ENCODE peak calls at places on chromosomes 11 and 22, in eight cellular contexts. One of them, this sample, is unnamed.
A peak's percentile ranks its signal among the peaks of the same experiment; 100 is the strongest.

GRCh38 chr11:126358763-126359160 is 3.3 kb downstream of the ST3GAL4 start:
- DNase-seq in stimulated activated CD8-positive, alpha-beta memory T cell treated with anti-CD3 and anti-CD28 coated beads, Interleukin-4, amount 100 ng/mL, for 48 hours: no peak
- DNase-seq in progenitor cell of endocrine pancreas: no peak
- DNase-seq in Calu3: no peak
- DNase-seq in pons: no peak
- DNase-seq in AML-193: no peak
- DNase-seq in NCI-H1105: no peak
- DNase-seq in HEK293T: no peak
- DNase-seq in this sample: no peak

GRCh38 chr11:44505591-44506054 is 59.8 kb upstream of the CD82 start:
- DNase-seq in stimulated activated CD8-positive, alpha-beta memory T cell treated with anti-CD3 and anti-CD28 coated beads, Interleukin-4, amount 100 ng/mL, for 48 hours: no peak
- DNase-seq in progenitor cell of endocrine pancreas: no peak
- DNase-seq in Calu3: no peak
- DNase-seq in pons: no peak
- DNase-seq in AML-193: no peak
- DNase-seq in NCI-H1105: no peak
- DNase-seq in HEK293T: no peak
- DNase-seq in this sample: no peak

GRCh38 chr22:27094633-27095308 is 437.4 kb downstream of the MIAT start:
- DNase-seq in stimulated activated CD8-positive, alpha-beta memory T cell treated with anti-CD3 and anti-CD28 coated beads, Interleukin-4, amount 100 ng/mL, for 48 hours: no peak
- DNase-seq in progenitor cell of endocrine pancreas: no peak
- DNase-seq in Calu3: no peak
- DNase-seq in pons: no peak
- DNase-seq in AML-193: no peak
- DNase-seq in NCI-H1105: no peak
- DNase-seq in HEK293T: no peak
- DNase-seq in this sample: no peak

GRCh38 chr11:35003658-35004057 is 87.2 kb downstream of the PDHX start:
- DNase-seq in stimulated activated CD8-positive, alpha-beta memory T cell treated with anti-CD3 and anti-CD28 coated beads, Interleukin-4, amount 100 ng/mL, for 48 hours: no peak
- DNase-seq in progenitor cell of endocrine pancreas: no peak
- DNase-seq in Calu3: no peak
- DNase-seq in pons: no peak
- DNase-seq in AML-193: no peak
- DNase-seq in NCI-H1105: no peak
- DNase-seq in HEK293T: no peak
- DNase-seq in this sample: no peak

GRCh38 chr11:2742611-2743426 is 43.0 kb upstream of the KCNQ1OT1 start:
- DNase-seq in stimulated activated CD8-positive, alpha-beta memory T cell treated with anti-CD3 and anti-CD28 coated beads, Interleukin-4, amount 100 ng/mL, for 48 hours: no peak
- DNase-seq in progenitor cell of endocrine pancreas: no peak
- DNase-seq in Calu3: no peak
- DNase-seq in pons: no peak
- DNase-seq in AML-193: no peak
- DNase-seq in NCI-H1105: no peak
- DNase-seq in HEK293T: no peak
- DNase-seq in this sample: no peak

GRCh38 chr22:23122216-23122957 is 19.4 kb downstream of the RSPH14 start:
- DNase-seq in stimulated activated CD8-positive, alpha-beta memory T cell treated with anti-CD3 and anti-CD28 coated beads, Interleukin-4, amount 100 ng/mL, for 48 hours: no peak
- DNase-seq in progenitor cell of endocrine pancreas: no peak
- DNase-seq in Calu3: no peak
- DNase-seq in pons: no peak
- DNase-seq in AML-193: no peak
- DNase-seq in NCI-H1105: no peak
- DNase-seq in HEK293T: no peak
- DNase-seq in this sample: no peak

GRCh38 chr11:38365274-38365673 is 1767.2 kb upstream of the RAG2 start:
- DNase-seq in stimulated activated CD8-positive, alpha-beta memory T cell treated with anti-CD3 and anti-CD28 coated beads, Interleukin-4, amount 100 ng/mL, for 48 hours: no peak
- DNase-seq in progenitor cell of endocrine pancreas: no peak
- DNase-seq in Calu3: no peak
- DNase-seq in pons: no peak
- DNase-seq in AML-193: no peak
- DNase-seq in NCI-H1105: no peak
- DNase-seq in HEK293T: no peak
- DNase-seq in this sample: no peak

GRCh38 chr22:49733631-49734030 is 94.0 kb downstream of the BRD1 start:
- DNase-seq in stimulated activated CD8-positive, alpha-beta memory T cell treated with anti-CD3 and anti-CD28 coated beads, Interleukin-4, amount 100 ng/mL, for 48 hours: no peak
- DNase-seq in progenitor cell of endocrine pancreas: no peak
- DNase-seq in Calu3: no peak
- DNase-seq in pons: no peak
- DNase-seq in AML-193: no peak
- DNase-seq in NCI-H1105: no peak
- DNase-seq in HEK293T: no peak
- DNase-seq in this sample: no peak

GRCh38 chr11:35088676-35089075 is 50.3 kb upstream of the CD44 start:
- DNase-seq in stimulated activated CD8-positive, alpha-beta memory T cell treated with anti-CD3 and anti-CD28 coated beads, Interleukin-4, amount 100 ng/mL, for 48 hours: no peak
- DNase-seq in progenitor cell of endocrine pancreas: no peak
- DNase-seq in Calu3: peak; percentile 58
- DNase-seq in pons: no peak
- DNase-seq in AML-193: no peak
- DNase-seq in NCI-H1105: no peak
- DNase-seq in HEK293T: no peak
- DNase-seq in this sample: no peak

GRCh38 chr22:45775569-45776312 is 104.1 kb downstream of the ATXN10 start:
- DNase-seq in stimulated activated CD8-positive, alpha-beta memory T cell treated with anti-CD3 and anti-CD28 coated beads, Interleukin-4, amount 100 ng/mL, for 48 hours: no peak
- DNase-seq in progenitor cell of endocrine pancreas: no peak
- DNase-seq in Calu3: no peak
- DNase-seq in pons: no peak
- DNase-seq in AML-193: no peak
- DNase-seq in NCI-H1105: no peak
- DNase-seq in HEK293T: no peak
- DNase-seq in this sample: no peak

GRCh38 chr11:70755410-70756158 is 357.3 kb downstream of the CTTN start:
- DNase-seq in stimulated activated CD8-positive, alpha-beta memory T cell treated with anti-CD3 and anti-CD28 coated beads, Interleukin-4, amount 100 ng/mL, for 48 hours: peak; percentile 79
- DNase-seq in progenitor cell of endocrine pancreas: peak; percentile 71
- DNase-seq in Calu3: peak; percentile 83
- DNase-seq in pons: peak; percentile 55
- DNase-seq in AML-193: peak; percentile 33
- DNase-seq in NCI-H1105: peak; percentile 32
- DNase-seq in HEK293T: peak; percentile 87
- DNase-seq in this sample: peak; percentile 22

GRCh38 chr22:35337932-35338331 is 38.2 kb downstream of the TOM1 start:
- DNase-seq in stimulated activated CD8-positive, alpha-beta memory T cell treated with anti-CD3 and anti-CD28 coated beads, Interleukin-4, amount 100 ng/mL, for 48 hours: no peak
- DNase-seq in progenitor cell of endocrine pancreas: no peak
- DNase-seq in Calu3: no peak
- DNase-seq in pons: no peak
- DNase-seq in AML-193: no peak
- DNase-seq in NCI-H1105: no peak
- DNase-seq in HEK293T: no peak
- DNase-seq in this sample: no peak

GRCh38 chr11:69477111-69477510 is 4.4 kb upstream of the LINC01488 start:
- DNase-seq in stimulated activated CD8-positive, alpha-beta memory T cell treated with anti-CD3 and anti-CD28 coated beads, Interleukin-4, amount 100 ng/mL, for 48 hours: no peak
- DNase-seq in progenitor cell of endocrine pancreas: no peak
- DNase-seq in Calu3: no peak
- DNase-seq in pons: no peak
- DNase-seq in AML-193: no peak
- DNase-seq in NCI-H1105: no peak
- DNase-seq in HEK293T: no peak
- DNase-seq in this sample: no peak

GRCh38 chr11:8252946-8253345 is 10.7 kb downstream of the LMO1 start:
- DNase-seq in stimulated activated CD8-positive, alpha-beta memory T cell treated with anti-CD3 and anti-CD28 coated beads, Interleukin-4, amount 100 ng/mL, for 48 hours: no peak
- DNase-seq in progenitor cell of endocrine pancreas: no peak
- DNase-seq in Calu3: no peak
- DNase-seq in pons: no peak
- DNase-seq in AML-193: no peak
- DNase-seq in NCI-H1105: no peak
- DNase-seq in HEK293T: no peak
- DNase-seq in this sample: no peak

GRCh38 chr11:111448420-111448819 is 63.8 kb downstream of the BTG4 start:
- DNase-seq in stimulated activated CD8-positive, alpha-beta memory T cell treated with anti-CD3 and anti-CD28 coated beads, Interleukin-4, amount 100 ng/mL, for 48 hours: no peak
- DNase-seq in progenitor cell of endocrine pancreas: no peak
- DNase-seq in Calu3: no peak
- DNase-seq in pons: no peak
- DNase-seq in AML-193: no peak
- DNase-seq in NCI-H1105: no peak
- DNase-seq in HEK293T: no peak
- DNase-seq in this sample: no peak

GRCh38 chr11:108897071-108897481 is 232.2 kb downstream of the DDX10 start:
- DNase-seq in stimulated activated CD8-positive, alpha-beta memory T cell treated with anti-CD3 and anti-CD28 coated beads, Interleukin-4, amount 100 ng/mL, for 48 hours: no peak
- DNase-seq in progenitor cell of endocrine pancreas: no peak
- DNase-seq in Calu3: peak; percentile 5
- DNase-seq in pons: no peak
- DNase-seq in AML-193: no peak
- DNase-seq in NCI-H1105: no peak
- DNase-seq in HEK293T: no peak
- DNase-seq in this sample: no peak

GRCh38 chr22:40036591-40037225 is 42.0 kb downstream of the FAM83F start:
- DNase-seq in stimulated activated CD8-positive, alpha-beta memory T cell treated with anti-CD3 and anti-CD28 coated beads, Interleukin-4, amount 100 ng/mL, for 48 hours: peak; percentile 72
- DNase-seq in progenitor cell of endocrine pancreas: peak; percentile 44
- DNase-seq in Calu3: peak; percentile 68
- DNase-seq in pons: peak; percentile 68
- DNase-seq in AML-193: peak; percentile 79
- DNase-seq in NCI-H1105: peak; percentile 35
- DNase-seq in HEK293T: peak; percentile 88
- DNase-seq in this sample: peak; percentile 19

GRCh38 chr11:62830904-62831519 is 839 bp downstream of the STX5 start:
- DNase-seq in stimulated activated CD8-positive, alpha-beta memory T cell treated with anti-CD3 and anti-CD28 coated beads, Interleukin-4, amount 100 ng/mL, for 48 hours: peak; percentile 40
- DNase-seq in progenitor cell of endocrine pancreas: no peak
- DNase-seq in Calu3: no peak
- DNase-seq in pons: no peak
- DNase-seq in AML-193: no peak
- DNase-seq in NCI-H1105: no peak
- DNase-seq in HEK293T: peak; percentile 50
- DNase-seq in this sample: no peak

GRCh38 chr22:29302402-29302680 is 4.1 kb upstream of the GAS2L1 start:
- DNase-seq in stimulated activated CD8-positive, alpha-beta memory T cell treated with anti-CD3 and anti-CD28 coated beads, Interleukin-4, amount 100 ng/mL, for 48 hours: no peak
- DNase-seq in progenitor cell of endocrine pancreas: no peak
- DNase-seq in Calu3: no peak
- DNase-seq in pons: peak; percentile 60
- DNase-seq in AML-193: no peak
- DNase-seq in NCI-H1105: no peak
- DNase-seq in HEK293T: no peak
- DNase-seq in this sample: no peak

GRCh38 chr22:42757475-42757874 is 36.8 kb upstream of the A4GALT start:
- DNase-seq in stimulated activated CD8-positive, alpha-beta memory T cell treated with anti-CD3 and anti-CD28 coated beads, Interleukin-4, amount 100 ng/mL, for 48 hours: no peak
- DNase-seq in progenitor cell of endocrine pancreas: no peak
- DNase-seq in Calu3: no peak
- DNase-seq in pons: no peak
- DNase-seq in AML-193: no peak
- DNase-seq in NCI-H1105: no peak
- DNase-seq in HEK293T: no peak
- DNase-seq in this sample: no peak

GRCh38 chr11:102831128-102831708 is 12.2 kb downstream of the MMP3 start:
- DNase-seq in stimulated activated CD8-positive, alpha-beta memory T cell treated with anti-CD3 and anti-CD28 coated beads, Interleukin-4, amount 100 ng/mL, for 48 hours: peak; percentile 26
- DNase-seq in progenitor cell of endocrine pancreas: peak; percentile 21
- DNase-seq in Calu3: peak; percentile 79
- DNase-seq in pons: peak; percentile 28
- DNase-seq in AML-193: no peak
- DNase-seq in NCI-H1105: no peak
- DNase-seq in HEK293T: no peak
- DNase-seq in this sample: no peak

GRCh38 chr11:74819400-74819799 is 70.8 kb downstream of the RNF169 start:
- DNase-seq in stimulated activated CD8-positive, alpha-beta memory T cell treated with anti-CD3 and anti-CD28 coated beads, Interleukin-4, amount 100 ng/mL, for 48 hours: no peak
- DNase-seq in progenitor cell of endocrine pancreas: no peak
- DNase-seq in Calu3: no peak
- DNase-seq in pons: no peak
- DNase-seq in AML-193: no peak
- DNase-seq in NCI-H1105: no peak
- DNase-seq in HEK293T: no peak
- DNase-seq in this sample: no peak

GRCh38 chr11:96323643-96323985 is 19.4 kb downstream of the MAML2 start:
- DNase-seq in stimulated activated CD8-positive, alpha-beta memory T cell treated with anti-CD3 and anti-CD28 coated beads, Interleukin-4, amount 100 ng/mL, for 48 hours: no peak
- DNase-seq in progenitor cell of endocrine pancreas: no peak
- DNase-seq in Calu3: no peak
- DNase-seq in pons: no peak
- DNase-seq in AML-193: no peak
- DNase-seq in NCI-H1105: no peak
- DNase-seq in HEK293T: no peak
- DNase-seq in this sample: no peak

GRCh38 chr22:36933629-36934028 is 20.2 kb downstream of the CSF2RB start:
- DNase-seq in stimulated activated CD8-positive, alpha-beta memory T cell treated with anti-CD3 and anti-CD28 coated beads, Interleukin-4, amount 100 ng/mL, for 48 hours: no peak
- DNase-seq in progenitor cell of endocrine pancreas: no peak
- DNase-seq in Calu3: no peak
- DNase-seq in pons: no peak
- DNase-seq in AML-193: no peak
- DNase-seq in NCI-H1105: no peak
- DNase-seq in HEK293T: no peak
- DNase-seq in this sample: no peak

GRCh38 chr22:39997939-39998726 is 3.4 kb downstream of the FAM83F start:
- DNase-seq in stimulated activated CD8-positive, alpha-beta memory T cell treated with anti-CD3 and anti-CD28 coated beads, Interleukin-4, amount 100 ng/mL, for 48 hours: no peak
- DNase-seq in progenitor cell of endocrine pancreas: no peak
- DNase-seq in Calu3: peak; percentile 82
- DNase-seq in pons: no peak
- DNase-seq in AML-193: no peak
- DNase-seq in NCI-H1105: peak; percentile 82
- DNase-seq in HEK293T: no peak
- DNase-seq in this sample: peak; percentile 80

GRCh38 chr11:77590194-77590591 is 440 bp downstream of the AQP11 start:
- DNase-seq in stimulated activated CD8-positive, alpha-beta memory T cell treated with anti-CD3 and anti-CD28 coated beads, Interleukin-4, amount 100 ng/mL, for 48 hours: peak; percentile 49
- DNase-seq in progenitor cell of endocrine pancreas: peak; percentile 20
- DNase-seq in Calu3: peak; percentile 46
- DNase-seq in pons: peak; percentile 47
- DNase-seq in AML-193: no peak
- DNase-seq in NCI-H1105: peak; percentile 46
- DNase-seq in HEK293T: peak; percentile 8
- DNase-seq in this sample: no peak

GRCh38 chr22:46810856-46811786 is 48.7 kb downstream of the TBC1D22A start:
- DNase-seq in stimulated activated CD8-positive, alpha-beta memory T cell treated with anti-CD3 and anti-CD28 coated beads, Interleukin-4, amount 100 ng/mL, for 48 hours: no peak
- DNase-seq in progenitor cell of endocrine pancreas: no peak
- DNase-seq in Calu3: no peak
- DNase-seq in pons: no peak
- DNase-seq in AML-193: no peak
- DNase-seq in NCI-H1105: no peak
- DNase-seq in HEK293T: no peak
- DNase-seq in this sample: no peak

GRCh38 chr11:59560290-59560701 is 49.0 kb downstream of the OR4D9 start:
- DNase-seq in stimulated activated CD8-positive, alpha-beta memory T cell treated with anti-CD3 and anti-CD28 coated beads, Interleukin-4, amount 100 ng/mL, for 48 hours: peak; percentile 90
- DNase-seq in progenitor cell of endocrine pancreas: peak; percentile 78
- DNase-seq in Calu3: peak; percentile 80
- DNase-seq in pons: peak; percentile 86
- DNase-seq in AML-193: peak; percentile 59
- DNase-seq in NCI-H1105: peak; percentile 70
- DNase-seq in HEK293T: no peak
- DNase-seq in this sample: peak; percentile 54

GRCh38 chr11:65298131-65298535 is 16.5 kb upstream of the CDC42EP2 start:
- DNase-seq in stimulated activated CD8-positive, alpha-beta memory T cell treated with anti-CD3 and anti-CD28 coated beads, Interleukin-4, amount 100 ng/mL, for 48 hours: no peak
- DNase-seq in progenitor cell of endocrine pancreas: no peak
- DNase-seq in Calu3: no peak
- DNase-seq in pons: peak; percentile 75
- DNase-seq in AML-193: no peak
- DNase-seq in NCI-H1105: no peak
- DNase-seq in HEK293T: no peak
- DNase-seq in this sample: no peak

GRCh38 chr22:30733081-30733680 is 38.5 kb downstream of the OSBP2 start:
- DNase-seq in stimulated activated CD8-positive, alpha-beta memory T cell treated with anti-CD3 and anti-CD28 coated beads, Interleukin-4, amount 100 ng/mL, for 48 hours: no peak
- DNase-seq in progenitor cell of endocrine pancreas: no peak
- DNase-seq in Calu3: no peak
- DNase-seq in pons: no peak
- DNase-seq in AML-193: no peak
- DNase-seq in NCI-H1105: no peak
- DNase-seq in HEK293T: no peak
- DNase-seq in this sample: no peak